ENCODE peak calls at places on chromosomes 6 and 20, in nine cellular contexts. One of them, this sample, is unnamed.

GRCh38 chr6:122730775-122731386 is 48.6 kb upstream of the FABP7 start:
- DNase-seq in NCI-H226: no peak
- DNase-seq in mammary epithelial cell: peak
- DNase-seq in NCI-H345: peak
- DNase-seq in foreskin fibroblast: peak
- DNase-seq in HT1080: peak
- DNase-seq in naive thymus-derived CD8-positive, alpha-beta T cell: no peak
- DNase-seq in T follicular helper cell: no peak
- DNase-seq in stomach: no peak
- DNase-seq in this sample: no peak

GRCh38 chr6:125910518-125910917 is 46.1 kb upstream of the HINT3 start:
- DNase-seq in NCI-H226: no peak
- DNase-seq in mammary epithelial cell: peak
- DNase-seq in NCI-H345: no peak
- DNase-seq in foreskin fibroblast: peak
- DNase-seq in HT1080: no peak
- DNase-seq in naive thymus-derived CD8-positive, alpha-beta T cell: no peak
- DNase-seq in T follicular helper cell: no peak
- DNase-seq in stomach: no peak
- DNase-seq in this sample: no peak

GRCh38 chr6:23244300-23244699 is 674.9 kb downstream of the HDGFL1 start:
- DNase-seq in NCI-H226: no peak
- DNase-seq in mammary epithelial cell: peak
- DNase-seq in NCI-H345: no peak
- DNase-seq in foreskin fibroblast: peak
- DNase-seq in HT1080: peak
- DNase-seq in naive thymus-derived CD8-positive, alpha-beta T cell: no peak
- DNase-seq in T follicular helper cell: no peak
- DNase-seq in stomach: no peak
- DNase-seq in this sample: no peak

GRCh38 chr6:42295181-42295580 is 77.5 kb upstream of the MRPS10 start:
- DNase-seq in NCI-H226: no peak
- DNase-seq in mammary epithelial cell: no peak
- DNase-seq in NCI-H345: no peak
- DNase-seq in foreskin fibroblast: no peak
- DNase-seq in HT1080: no peak
- DNase-seq in naive thymus-derived CD8-positive, alpha-beta T cell: no peak
- DNase-seq in T follicular helper cell: no peak
- DNase-seq in stomach: no peak
- DNase-seq in this sample: no peak

GRCh38 chr6:89145461-89145961 is 344 bp upstream of the PM20D2 start:
- DNase-seq in NCI-H226: no peak
- DNase-seq in mammary epithelial cell: peak
- DNase-seq in NCI-H345: peak
- DNase-seq in foreskin fibroblast: no peak
- DNase-seq in HT1080: no peak
- DNase-seq in naive thymus-derived CD8-positive, alpha-beta T cell: no peak
- DNase-seq in T follicular helper cell: peak
- DNase-seq in stomach: no peak
- DNase-seq in this sample: no peak

GRCh38 chr20:10758446-10758845 is 84.6 kb upstream of the JAG1 start:
- DNase-seq in NCI-H226: peak
- DNase-seq in mammary epithelial cell: peak
- DNase-seq in NCI-H345: no peak
- DNase-seq in foreskin fibroblast: no peak
- DNase-seq in HT1080: peak
- DNase-seq in naive thymus-derived CD8-positive, alpha-beta T cell: no peak
- DNase-seq in T follicular helper cell: no peak
- DNase-seq in stomach: no peak
- DNase-seq in this sample: no peak

GRCh38 chr6:42933195-42933594 is 3.9 kb downstream of the CNPY3 start:
- DNase-seq in NCI-H226: no peak
- DNase-seq in mammary epithelial cell: no peak
- DNase-seq in NCI-H345: no peak
- DNase-seq in foreskin fibroblast: no peak
- DNase-seq in HT1080: no peak
- DNase-seq in naive thymus-derived CD8-positive, alpha-beta T cell: no peak
- DNase-seq in T follicular helper cell: no peak
- DNase-seq in stomach: no peak
- DNase-seq in this sample: no peak

GRCh38 chr6:82415820-82416219 is 52.2 kb downstream of the TPBG start:
- DNase-seq in NCI-H226: peak
- DNase-seq in mammary epithelial cell: peak
- DNase-seq in NCI-H345: no peak
- DNase-seq in foreskin fibroblast: no peak
- DNase-seq in HT1080: peak
- DNase-seq in naive thymus-derived CD8-positive, alpha-beta T cell: no peak
- DNase-seq in T follicular helper cell: no peak
- DNase-seq in stomach: no peak
- DNase-seq in this sample: no peak

GRCh38 chr6:166619912-166620311 is 7.1 kb downstream of the RPS6KA2 start:
- DNase-seq in NCI-H226: peak
- DNase-seq in mammary epithelial cell: peak
- DNase-seq in NCI-H345: no peak
- DNase-seq in foreskin fibroblast: peak
- DNase-seq in HT1080: peak
- DNase-seq in naive thymus-derived CD8-positive, alpha-beta T cell: no peak
- DNase-seq in T follicular helper cell: no peak
- DNase-seq in stomach: peak
- DNase-seq in this sample: no peak

GRCh38 chr6:121435444-121436069 is at the start of gene GJA1:
- DNase-seq in NCI-H226: peak
- DNase-seq in mammary epithelial cell: peak
- DNase-seq in NCI-H345: no peak
- DNase-seq in foreskin fibroblast: peak
- DNase-seq in HT1080: no peak
- DNase-seq in naive thymus-derived CD8-positive, alpha-beta T cell: no peak
- DNase-seq in T follicular helper cell: no peak
- DNase-seq in stomach: no peak
- DNase-seq in this sample: peak

GRCh38 chr6:25454141-25454540 is 175.0 kb downstream of the CARMIL1 start:
- DNase-seq in NCI-H226: no peak
- DNase-seq in mammary epithelial cell: no peak
- DNase-seq in NCI-H345: no peak
- DNase-seq in foreskin fibroblast: no peak
- DNase-seq in HT1080: no peak
- DNase-seq in naive thymus-derived CD8-positive, alpha-beta T cell: no peak
- DNase-seq in T follicular helper cell: no peak
- DNase-seq in stomach: no peak
- DNase-seq in this sample: no peak

GRCh38 chr20:32227316-32227715 is 19.6 kb downstream of the POFUT1 start:
- DNase-seq in NCI-H226: no peak
- DNase-seq in mammary epithelial cell: no peak
- DNase-seq in NCI-H345: no peak
- DNase-seq in foreskin fibroblast: no peak
- DNase-seq in HT1080: no peak
- DNase-seq in naive thymus-derived CD8-positive, alpha-beta T cell: no peak
- DNase-seq in T follicular helper cell: no peak
- DNase-seq in stomach: peak
- DNase-seq in this sample: no peak

GRCh38 chr6:119349041-119349340 is 570 bp downstream of the MAN1A1 start:
- DNase-seq in NCI-H226: no peak
- DNase-seq in mammary epithelial cell: no peak
- DNase-seq in NCI-H345: no peak
- DNase-seq in foreskin fibroblast: no peak
- DNase-seq in HT1080: peak
- DNase-seq in naive thymus-derived CD8-positive, alpha-beta T cell: no peak
- DNase-seq in T follicular helper cell: no peak
- DNase-seq in stomach: peak
- DNase-seq in this sample: no peak

GRCh38 chr6:49001856-49002255 is 461.2 kb downstream of the MMUT start:
- DNase-seq in NCI-H226: no peak
- DNase-seq in mammary epithelial cell: peak
- DNase-seq in NCI-H345: no peak
- DNase-seq in foreskin fibroblast: peak
- DNase-seq in HT1080: peak
- DNase-seq in naive thymus-derived CD8-positive, alpha-beta T cell: no peak
- DNase-seq in T follicular helper cell: no peak
- DNase-seq in stomach: no peak
- DNase-seq in this sample: no peak

GRCh38 chr6:170124836-170125235 is 166.0 kb downstream of the DLL1 start:
- DNase-seq in NCI-H226: no peak
- DNase-seq in mammary epithelial cell: peak
- DNase-seq in NCI-H345: no peak
- DNase-seq in foreskin fibroblast: no peak
- DNase-seq in HT1080: no peak
- DNase-seq in naive thymus-derived CD8-positive, alpha-beta T cell: no peak
- DNase-seq in T follicular helper cell: no peak
- DNase-seq in stomach: peak
- DNase-seq in this sample: no peak

GRCh38 chr6:36353411-36353915 is 16.8 kb upstream of the BNIP5 start:
- DNase-seq in NCI-H226: peak
- DNase-seq in mammary epithelial cell: peak
- DNase-seq in NCI-H345: no peak
- DNase-seq in foreskin fibroblast: no peak
- DNase-seq in HT1080: no peak
- DNase-seq in naive thymus-derived CD8-positive, alpha-beta T cell: no peak
- DNase-seq in T follicular helper cell: no peak
- DNase-seq in stomach: no peak
- DNase-seq in this sample: no peak

GRCh38 chr6:163965426-163966348 is 551.2 kb downstream of the QKI start:
- DNase-seq in NCI-H226: no peak
- DNase-seq in mammary epithelial cell: no peak
- DNase-seq in NCI-H345: no peak
- DNase-seq in foreskin fibroblast: no peak
- DNase-seq in HT1080: no peak
- DNase-seq in naive thymus-derived CD8-positive, alpha-beta T cell: no peak
- DNase-seq in T follicular helper cell: no peak
- DNase-seq in stomach: no peak
- DNase-seq in this sample: no peak

GRCh38 chr20:10414982-10415650 is 18.9 kb downstream of the MKKS start:
- DNase-seq in NCI-H226: peak
- DNase-seq in mammary epithelial cell: peak
- DNase-seq in NCI-H345: no peak
- DNase-seq in foreskin fibroblast: no peak
- DNase-seq in HT1080: peak
- DNase-seq in naive thymus-derived CD8-positive, alpha-beta T cell: no peak
- DNase-seq in T follicular helper cell: no peak
- DNase-seq in stomach: no peak
- DNase-seq in this sample: no peak

GRCh38 chr6:57021086-57021720 is 25.3 kb upstream of the KIAA1586 start:
- DNase-seq in NCI-H226: peak
- DNase-seq in mammary epithelial cell: peak
- DNase-seq in NCI-H345: peak
- DNase-seq in foreskin fibroblast: peak
- DNase-seq in HT1080: peak
- DNase-seq in naive thymus-derived CD8-positive, alpha-beta T cell: no peak
- DNase-seq in T follicular helper cell: no peak
- DNase-seq in stomach: no peak
- DNase-seq in this sample: no peak

GRCh38 chr6:133132092-133132491 is 109.1 kb upstream of the EYA4 start:
- DNase-seq in NCI-H226: no peak
- DNase-seq in mammary epithelial cell: no peak
- DNase-seq in NCI-H345: no peak
- DNase-seq in foreskin fibroblast: no peak
- DNase-seq in HT1080: no peak
- DNase-seq in naive thymus-derived CD8-positive, alpha-beta T cell: no peak
- DNase-seq in T follicular helper cell: no peak
- DNase-seq in stomach: no peak
- DNase-seq in this sample: no peak

GRCh38 chr6:9612489-9612888 is 802.4 kb downstream of the TFAP2A start:
- DNase-seq in NCI-H226: no peak
- DNase-seq in mammary epithelial cell: no peak
- DNase-seq in NCI-H345: no peak
- DNase-seq in foreskin fibroblast: no peak
- DNase-seq in HT1080: peak
- DNase-seq in naive thymus-derived CD8-positive, alpha-beta T cell: no peak
- DNase-seq in T follicular helper cell: no peak
- DNase-seq in stomach: no peak
- DNase-seq in this sample: no peak

GRCh38 chr6:30964075-30964474 is 19.4 kb upstream of the MUC21 start:
- DNase-seq in NCI-H226: no peak
- DNase-seq in mammary epithelial cell: no peak
- DNase-seq in NCI-H345: no peak
- DNase-seq in foreskin fibroblast: no peak
- DNase-seq in HT1080: peak
- DNase-seq in naive thymus-derived CD8-positive, alpha-beta T cell: no peak
- DNase-seq in T follicular helper cell: no peak
- DNase-seq in stomach: no peak
- DNase-seq in this sample: no peak

GRCh38 chr6:158756126-158756525 is 63.0 kb downstream of the EZR start:
- DNase-seq in NCI-H226: no peak
- DNase-seq in mammary epithelial cell: no peak
- DNase-seq in NCI-H345: no peak
- DNase-seq in foreskin fibroblast: no peak
- DNase-seq in HT1080: no peak
- DNase-seq in naive thymus-derived CD8-positive, alpha-beta T cell: no peak
- DNase-seq in T follicular helper cell: no peak
- DNase-seq in stomach: peak
- DNase-seq in this sample: no peak

GRCh38 chr6:37516920-37517405 is 17.3 kb upstream of the CCDC167 start:
- DNase-seq in NCI-H226: no peak
- DNase-seq in mammary epithelial cell: no peak
- DNase-seq in NCI-H345: no peak
- DNase-seq in foreskin fibroblast: no peak
- DNase-seq in HT1080: no peak
- DNase-seq in naive thymus-derived CD8-positive, alpha-beta T cell: peak
- DNase-seq in T follicular helper cell: no peak
- DNase-seq in stomach: no peak
- DNase-seq in this sample: no peak

GRCh38 chr6:44000164-44000842 is 126.9 kb downstream of the MRPL14 start:
- DNase-seq in NCI-H226: no peak
- DNase-seq in mammary epithelial cell: no peak
- DNase-seq in NCI-H345: peak
- DNase-seq in foreskin fibroblast: no peak
- DNase-seq in HT1080: peak
- DNase-seq in naive thymus-derived CD8-positive, alpha-beta T cell: no peak
- DNase-seq in T follicular helper cell: no peak
- DNase-seq in stomach: no peak
- DNase-seq in this sample: no peak

GRCh38 chr20:63377256-63378114 is 16.3 kb upstream of the CHRNA4 start:
- DNase-seq in NCI-H226: no peak
- DNase-seq in mammary epithelial cell: no peak
- DNase-seq in NCI-H345: no peak
- DNase-seq in foreskin fibroblast: no peak
- DNase-seq in HT1080: no peak
- DNase-seq in naive thymus-derived CD8-positive, alpha-beta T cell: no peak
- DNase-seq in T follicular helper cell: no peak
- DNase-seq in stomach: no peak
- DNase-seq in this sample: no peak